ENCODE peak calls at places on chromosomes 3 and 15, in five cellular contexts. Y is K562, A is HepG2, F is GM12878, S is H1. H is an unnamed sample.

GRCh38 chr15:51243774-51244173 is 94.6 kb downstream of the CYP19A1 start:
- DNase-seq in A (peak), Y (no peak), F (no peak), S (no peak), H (no peak)

GRCh38 chr3:51391566-51392300 is 648 bp downstream of the RBM15B start:
- DNase-seq in S (no peak), A (no peak), Y (peak), F (no peak), H (peak)

GRCh38 chr15:81480645-81481053 is 106.6 kb upstream of the TMC3 start:
- DNase-seq in Y (peak), F (peak), S (no peak), A (peak), H (no peak)

GRCh38 chr3:186054481-186055399 is 54.1 kb downstream of the ETV5 start:
- DNase-seq in S (no peak), Y (no peak), F (no peak), A (no peak), H (no peak)

GRCh38 chr3:121619691-121620090 is 26.5 kb downstream of the FBXO40 start:
- DNase-seq in Y (no peak), A (no peak), S (no peak), F (no peak), H (no peak)

GRCh38 chr3:184687363-184688049 is 24.4 kb downstream of the MAGEF1 start:
- DNase-seq in S (no peak), A (no peak), Y (no peak), F (no peak), H (no peak)

GRCh38 chr3:17116007-17116659 is 231.4 kb downstream of the PLCL2 start:
- DNase-seq in F (no peak), S (no peak), Y (no peak), A (no peak), H (no peak)

GRCh38 chr3:7621645-7622044 is 760.7 kb downstream of the GRM7 start:
- DNase-seq in A (no peak), S (no peak), F (no peak), Y (no peak), H (no peak)

GRCh38 chr3:159499031-159499793 is 489.4 kb upstream of the IL12A start:
- DNase-seq in F (no peak), A (no peak), S (no peak), Y (no peak), H (no peak)

GRCh38 chr15:47405768-47406167 is 311.5 kb upstream of the SEMA6D start:
- DNase-seq in Y (no peak), F (no peak), A (no peak), S (no peak), H (no peak)

GRCh38 chr3:196127308-196128040 is 45.6 kb upstream of the TFRC start:
- DNase-seq in F (no peak), S (no peak), Y (peak), A (no peak), H (no peak)

GRCh38 chr3:133717424-133717823 is 28.8 kb upstream of the TF start:
- DNase-seq in Y (no peak), A (peak), S (no peak), F (no peak), H (no peak)

GRCh38 chr3:64049136-64049535 is 25.8 kb upstream of the PSMD6 start:
- DNase-seq in S (no peak), Y (no peak), F (no peak), A (no peak), H (no peak)

GRCh38 chr3:129567932-129568331 is 25.0 kb downstream of the H1-8 start:
- DNase-seq in F (no peak), S (no peak), A (no peak), Y (no peak), H (no peak)

GRCh38 chr3:38829404-38829803 is 13.4 kb upstream of the SCN10A start:
- DNase-seq in S (no peak), Y (peak), F (no peak), A (peak), H (no peak)

GRCh38 chr3:126851382-126851781 is 131.5 kb upstream of the PLXNA1 start:
- DNase-seq in Y (no peak), F (no peak), A (peak), S (no peak), H (no peak)

GRCh38 chr3:62951037-62951613 is 75.9 kb upstream of the CADPS start:
- DNase-seq in S (peak), F (no peak), Y (no peak), A (no peak), H (no peak)

GRCh38 chr3:14123308-14124222 is 1.1 kb downstream of the CHCHD4 start:
- DNase-seq in S (no peak), F (no peak), A (no peak), Y (no peak), H (no peak)

DNA sequence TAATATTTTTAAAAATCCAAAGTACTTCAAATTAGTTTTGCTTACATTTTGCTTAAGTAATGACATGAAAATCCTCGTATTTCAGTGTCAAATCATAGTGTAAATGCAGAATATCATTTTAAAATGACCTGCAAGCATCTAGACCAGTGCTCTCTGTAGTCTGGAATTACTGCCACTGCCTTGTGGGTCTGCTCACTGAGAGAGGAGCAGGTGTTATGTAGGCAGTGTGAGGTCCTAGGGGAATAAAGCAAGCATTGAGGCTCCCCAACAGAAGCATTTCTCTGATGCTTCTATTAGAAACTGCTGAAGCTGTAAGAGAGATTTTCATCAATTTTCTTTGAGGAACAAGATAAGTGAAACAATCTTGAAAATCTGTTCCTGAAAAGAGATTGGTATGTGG is 253.2 kb downstream of the BBX start:
- DNase-seq in A (no peak), F (no peak), S (no peak), Y (no peak), H (no peak)
- TF ChIP-seq TAF1 in A (no peak), F (no peak), S (no peak), Y (no peak), H (no peak)

DNA sequence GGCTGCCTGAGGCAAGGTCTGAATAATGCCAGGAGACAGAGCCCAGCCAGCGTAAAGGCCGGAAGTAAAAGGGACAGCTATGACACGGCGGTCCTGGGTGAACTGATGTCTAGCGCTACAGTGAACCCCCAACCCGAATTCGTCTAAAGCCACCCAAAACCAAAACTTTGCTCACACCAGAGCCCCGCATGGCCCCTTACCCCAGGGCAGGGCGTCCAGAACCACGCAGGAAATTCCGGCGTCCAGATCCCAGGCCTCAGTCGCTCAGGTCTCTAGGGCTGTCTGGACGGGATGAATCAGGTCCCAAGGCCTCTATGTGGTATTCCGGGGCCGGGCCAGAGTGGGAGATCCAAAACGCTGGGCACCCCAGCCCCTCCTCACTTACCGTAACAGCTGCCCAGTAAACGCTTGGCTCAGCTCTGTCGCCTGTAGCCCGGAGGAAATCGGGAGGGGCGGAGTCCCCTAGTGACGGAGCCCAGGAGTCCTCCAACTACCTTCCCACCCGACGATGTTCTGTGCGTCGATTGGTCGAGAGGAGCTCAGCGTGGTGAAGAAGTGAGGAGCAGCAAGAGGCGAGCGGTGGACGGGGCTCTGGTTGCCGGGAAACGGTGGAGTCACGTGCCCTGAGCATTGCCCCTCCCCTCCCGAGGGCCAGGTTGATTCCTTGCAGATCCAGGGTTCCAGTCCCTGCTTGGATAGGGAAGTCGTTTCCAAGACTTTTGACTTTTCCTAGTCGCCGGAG is at the start of gene CCDC32:
- DNase-seq in F (peak), S (peak), A (peak), Y (peak), H (peak)
- TF ChIP-seq POLR2AphosphoS5 in F (peak), S (peak), A (peak), Y (peak), H (peak)

GRCh38 chr15:79310612-79310984 is 314 bp upstream of the TMED3 start:
- DNase-seq in Y (no peak), A (peak), S (no peak), F (no peak), H (no peak)

GRCh38 chr15:79311901-79312553 is 1.1 kb downstream of the TMED3 start:
- DNase-seq in S (no peak), Y (peak), A (no peak), F (peak), H (no peak)

GRCh38 chr15:79314186-79314585 is 3.3 kb downstream of the TMED3 start:
- DNase-seq in S (no peak), A (no peak), F (no peak), Y (no peak), H (no peak)

GRCh38 chr15:79308874-79309273 is 2.0 kb upstream of the TMED3 start:
- DNase-seq in Y (no peak), A (no peak), F (no peak), S (no peak), H (no peak)

GRCh38 chr15:79310985-79311900 is at the start of gene TMED3:
- DNase-seq in F (peak), A (peak), S (peak), Y (peak), H (peak)
- TF ChIP-seq POLR2A in F (peak), A (peak), S (peak), Y (peak), H (peak)

DNA sequence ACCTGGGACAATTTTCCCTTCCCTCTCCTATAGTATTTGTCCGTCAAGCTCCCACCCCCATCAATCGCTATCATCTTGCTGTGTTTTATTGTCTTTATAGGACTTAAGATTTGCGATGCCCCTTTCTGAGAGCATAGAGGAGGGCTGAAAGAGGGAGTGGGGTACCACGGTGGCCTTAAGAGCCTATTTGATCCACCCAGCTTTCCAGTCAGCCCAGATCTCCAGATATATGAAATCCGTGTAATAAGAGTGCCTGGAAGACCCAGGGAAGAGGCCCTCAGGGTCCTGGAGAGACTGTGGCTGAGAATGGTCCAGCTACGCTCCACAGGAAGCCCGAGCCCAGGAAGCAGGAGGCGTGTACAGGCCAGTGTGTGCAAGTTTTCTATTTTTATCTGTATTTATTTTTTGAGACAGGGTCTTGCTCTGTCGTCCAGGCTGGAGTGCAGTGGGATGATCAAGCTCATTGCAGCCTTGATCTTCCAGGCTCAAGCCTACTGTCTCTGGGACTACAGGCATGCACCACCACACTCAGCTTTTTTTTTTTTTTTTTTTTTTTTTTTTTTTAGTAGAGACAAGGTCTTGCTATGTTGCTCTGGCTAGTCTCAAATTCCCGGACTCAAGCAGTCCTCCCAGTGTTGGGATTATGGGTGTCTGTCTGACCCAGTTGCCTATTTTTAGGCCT is 964 bp upstream of the NCKIPSD start:
- DNase-seq in S (no peak), Y (no peak), A (no peak), F (no peak), H (no peak)
- TF ChIP-seq TAF1 in S (no peak), Y (no peak), A (no peak), F (no peak), H (no peak)

GRCh38 chr3:197956070-197956469 is 3.9 kb upstream of the LMLN start:
- DNase-seq in F (no peak), A (no peak), Y (no peak), S (no peak), H (no peak)

GRCh38 chr3:197952440-197952839 is 2.5 kb downstream of the RPL35A start:
- DNase-seq in A (no peak), Y (no peak), F (no peak), S (no peak), H (no peak)

GRCh38 chr3:197951392-197951990 is 1.5 kb downstream of the RPL35A start:
- DNase-seq in Y (no peak), A (no peak), F (no peak), S (no peak), H (no peak)

GRCh38 chr3:197953325-197953724 is 3.3 kb downstream of the RPL35A start:
- DNase-seq in S (no peak), F (no peak), Y (no peak), A (no peak), H (no peak)

DNA sequence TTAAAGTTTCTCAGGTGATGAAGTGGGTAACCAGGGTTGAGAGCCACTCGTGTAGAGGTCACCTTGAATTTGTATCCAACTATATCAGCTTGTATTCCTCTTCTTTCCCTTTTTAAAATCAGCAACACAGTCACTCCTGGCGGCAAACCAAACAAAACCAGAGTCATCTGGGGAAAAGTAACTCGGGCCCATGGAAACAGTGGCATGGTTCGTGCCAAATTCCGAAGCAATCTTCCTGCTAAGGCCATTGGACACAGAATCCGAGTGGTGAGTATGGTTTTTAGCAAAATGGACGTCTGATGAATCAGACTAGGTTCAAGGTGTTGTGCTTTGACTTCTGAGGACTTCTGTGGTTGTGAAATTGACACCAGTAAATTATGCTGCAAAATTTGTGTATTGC is 3.9 kb downstream of the RPL35A start:
- DNase-seq in F (no peak), S (no peak), Y (no peak), A (no peak), H (no peak)
- TF ChIP-seq POLR2AphosphoS5 in F (no peak), S (no peak), Y (no peak), A (no peak), H (no peak)

GRCh38 chr3:106247902-106248684 is 379.3 kb upstream of the CBLB start:
- DNase-seq in S (no peak), Y (no peak), A (no peak), F (no peak), H (no peak)

GRCh38 chr3:106245400-106245799 is 376.6 kb upstream of the CBLB start:
- DNase-seq in A (no peak), S (no peak), F (no peak), Y (no peak), H (no peak)

GRCh38 chr3:106241593-106241992 is 372.8 kb upstream of the CBLB start:
- DNase-seq in Y (no peak), A (no peak), F (no peak), S (no peak), H (no peak)

GRCh38 chr3:106239195-106239697 is 370.4 kb upstream of the CBLB start:
- DNase-seq in F (no peak), S (no peak), A (no peak), Y (no peak), H (no peak)

GRCh38 chr3:106242779-106243178 is 374.0 kb upstream of the CBLB start:
- DNase-seq in Y (no peak), F (no peak), S (no peak), A (no peak), H (no peak)
- TF ChIP-seq POLR2A in Y (no peak), F (peak), S (no peak), A (no peak), H (no peak)

GRCh38 chr3:55812403-55813013 is 325.4 kb upstream of the WNT5A start:
- DNase-seq in S (no peak), Y (no peak), A (no peak), F (no peak), H (no peak)
- TF ChIP-seq TAF1 in S (no peak), Y (no peak), A (no peak), F (no peak), H (no peak)

DNA sequence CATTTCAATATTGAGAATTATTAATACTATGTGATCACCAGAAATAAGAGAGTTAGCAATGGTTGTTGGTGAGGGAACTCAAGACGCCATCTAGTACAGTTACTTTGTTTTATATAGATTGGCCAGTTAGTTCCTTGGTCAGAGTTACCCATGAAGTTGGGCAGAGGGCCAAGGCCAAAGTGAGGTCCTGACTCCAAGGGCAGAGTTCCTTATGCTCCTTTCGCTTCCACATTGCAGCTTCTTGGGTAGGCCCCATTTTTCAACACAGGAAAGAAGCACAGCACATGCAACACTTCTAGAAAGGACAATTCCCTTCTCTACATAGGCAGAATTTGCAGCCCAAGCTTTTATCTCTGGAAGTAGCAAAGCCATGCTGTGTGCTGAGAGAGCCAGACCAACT is 178.6 kb downstream of the KCNAB1 start:
- DNase-seq in S (no peak), F (no peak), A (no peak), Y (no peak), H (no peak)
- TF ChIP-seq POLR2AphosphoS5 in S (no peak), F (no peak), A (no peak), Y (no peak), H (no peak)

GRCh38 chr3:46433841-46434240 is 26.8 kb downstream of the CCRL2 start:
- DNase-seq in A (no peak), F (no peak), S (no peak), Y (no peak), H (no peak)

GRCh38 chr3:46435327-46435726 is 28.3 kb downstream of the CCRL2 start:
- DNase-seq in Y (no peak), F (no peak), S (no peak), A (no peak), H (no peak)

GRCh38 chr3:46442591-46443530 is 21.8 kb downstream of the LTF start:
- DNase-seq in S (no peak), F (no peak), A (peak), Y (no peak), H (no peak)

GRCh38 chr3:46440531-46441294 is 24.0 kb downstream of the LTF start:
- DNase-seq in F (peak), S (no peak), A (no peak), Y (no peak), H (no peak)

GRCh38 chr3:46438831-46439230 is 25.9 kb downstream of the LTF start:
- DNase-seq in Y (no peak), A (no peak), S (no peak), F (no peak), H (no peak)
- TF ChIP-seq POLR2A in Y (no peak), A (no peak), S (no peak), F (no peak), H (no peak)

H was measured in GM12892.